ENCODE peak calls at places on chromosomes 7 and 10, in ten cellular contexts. Y is body of pancreas, T is A549, W is suprapubic skin, V is HCT116, P is heart left ventricle, U is adrenal gland, X is gastrocnemius medialis, S is tibial nerve, E is H54. K is an unnamed sample.

GRCh38 chr10:124093076-124093773 is at the start of gene CHST15:
- DNase-seq in T (peak), W (no peak), S (no peak), X (peak), Y (peak), E (peak), P (peak), V (peak), U (peak), K (no peak)

GRCh38 chr10:30166929-30167328 is 107.5 kb upstream of the JCAD start:
- DNase-seq in Y (no peak), V (no peak), T (no peak), S (no peak), X (no peak), E (no peak), U (no peak), P (no peak), W (no peak), K (no peak)

GRCh38 chr7:30738026-30738915 is 13.7 kb upstream of the INMT start:
- DNase-seq in T (no peak), X (no peak), E (no peak), V (no peak), P (no peak), W (no peak), Y (no peak), U (no peak), S (no peak), K (no peak)

GRCh38 chr10:34473174-34474059 is 341.7 kb downstream of the PARD3 start:
- DNase-seq in U (no peak), T (no peak), E (no peak), S (no peak), W (no peak), P (no peak), V (no peak), X (no peak), Y (no peak), K (no peak)

GRCh38 chr10:59337254-59337653 is 25.1 kb downstream of the FAM13C start:
- DNase-seq in U (peak), Y (peak), P (peak), S (no peak), E (no peak), X (peak), W (no peak), V (no peak), T (no peak), K (no peak)

GRCh38 chr10:82691211-82691610 is 816.2 kb downstream of the NRG3 start:
- DNase-seq in W (no peak), U (peak), X (no peak), V (no peak), P (no peak), T (no peak), E (no peak), S (no peak), Y (no peak), K (no peak)

GRCh38 chr10:116775488-116776400 is 33.4 kb upstream of the HSPA12A start:
- DNase-seq in V (no peak), E (no peak), U (no peak), Y (no peak), S (no peak), X (no peak), W (peak), P (no peak), T (no peak), K (no peak)

GRCh38 chr7:134662166-134662870 is 15.7 kb downstream of the BPGM start:
- DNase-seq in T (no peak), P (no peak), W (no peak), V (no peak), S (no peak), E (no peak), U (no peak), Y (no peak), X (no peak), K (no peak)

GRCh38 chr7:75033064-75033463 is 40.5 kb downstream of the RCC1L start:
- DNase-seq in S (no peak), Y (no peak), W (no peak), U (no peak), V (no peak), E (no peak), P (no peak), X (no peak), T (peak), K (no peak)

GRCh38 chr7:79308176-79308575 is 145.3 kb downstream of the MAGI2 start:
- DNase-seq in P (no peak), V (peak), T (peak), X (peak), U (peak), S (peak), E (no peak), Y (no peak), W (no peak), K (no peak)

GRCh38 chr7:100719523-100720319 is 547 bp upstream of the EPO start:
- DNase-seq in V (no peak), P (no peak), W (no peak), T (no peak), E (no peak), X (no peak), U (no peak), Y (no peak), S (no peak), K (no peak)

GRCh38 chr7:1532456-1533254 is 2.2 kb downstream of the MAFK start:
- DNase-seq in V (peak), E (peak), T (peak), U (peak), P (peak), W (peak), S (peak), X (peak), Y (peak), K (peak)

GRCh38 chr10:12704488-12704887 is 297.0 kb downstream of the CCDC3 start:
- DNase-seq in S (no peak), V (no peak), U (no peak), X (no peak), Y (no peak), T (no peak), P (no peak), W (no peak), E (no peak), K (no peak)

GRCh38 chr10:120580651-120581259 is 123.7 kb downstream of the PLPP4 start:
- DNase-seq in V (no peak), E (no peak), U (no peak), X (no peak), T (no peak), P (no peak), Y (peak), S (no peak), W (no peak), K (no peak)

GRCh38 chr7:2282185-2282751 is 32.0 kb downstream of the SNX8 start:
- DNase-seq in T (no peak), U (no peak), Y (no peak), P (no peak), S (no peak), X (no peak), V (no peak), W (no peak), E (no peak), K (no peak)

GRCh38 chr7:68748934-68749695 is 849.2 kb upstream of the AUTS2 start:
- DNase-seq in X (no peak), P (no peak), V (no peak), S (no peak), Y (no peak), E (no peak), U (no peak), W (no peak), T (no peak), K (no peak)

GRCh38 chr10:61612009-61612408 is 50.7 kb upstream of the CABCOCO1 start:
- DNase-seq in U (peak), W (peak), V (no peak), P (no peak), E (no peak), Y (peak), X (no peak), S (peak), T (no peak), K (no peak)

GRCh38 chr10:55374060-55374459 is 573.0 kb upstream of the PCDH15 start:
- DNase-seq in X (no peak), P (peak), E (no peak), U (peak), T (no peak), S (no peak), W (no peak), Y (no peak), V (no peak), K (no peak)

GRCh38 chr7:97104719-97105129 is 12.8 kb upstream of the SDHAF3 start:
- DNase-seq in S (peak), E (peak), W (peak), V (peak), T (peak), X (peak), U (peak), P (peak), Y (peak), K (peak)

GRCh38 chr7:71612892-71613291 is 480.9 kb downstream of the GALNT17 start:
- DNase-seq in T (no peak), U (peak), X (no peak), Y (no peak), S (peak), V (no peak), W (no peak), E (no peak), P (no peak), K (no peak)

GRCh38 chr10:86635402-86635801 is 18.9 kb upstream of the OPN4 start:
- DNase-seq in T (no peak), Y (no peak), S (no peak), E (peak), V (no peak), U (no peak), X (no peak), W (no peak), P (no peak), K (no peak)

GRCh38 chr7:44748948-44749731 is 493 bp downstream of the ZMIZ2 start:
- DNase-seq in V (no peak), U (no peak), E (no peak), S (no peak), W (no peak), P (no peak), X (no peak), Y (no peak), T (no peak), K (no peak)

GRCh38 chr7:27223941-27224590 is 18.5 kb upstream of the EVX1 start:
- DNase-seq in T (no peak), W (no peak), E (no peak), V (no peak), P (no peak), U (no peak), S (no peak), X (no peak), Y (no peak), K (no peak)

GRCh38 chr10:132124201-132124920 is 58.6 kb downstream of the JAKMIP3 start:
- DNase-seq in W (no peak), S (no peak), P (no peak), Y (no peak), T (no peak), E (no peak), V (no peak), X (no peak), U (no peak), K (no peak)

GRCh38 chr7:37796134-37796775 is 52.1 kb upstream of the NME8 start:
- DNase-seq in W (no peak), S (no peak), E (no peak), U (no peak), Y (no peak), X (no peak), T (no peak), P (no peak), V (no peak), K (no peak)

GRCh38 chr7:100556541-100556940 is 17.2 kb downstream of the SAP25 start:
- DNase-seq in U (peak), W (no peak), P (no peak), S (no peak), E (no peak), X (no peak), V (no peak), Y (no peak), T (no peak), K (no peak)

GRCh38 chr7:141533149-141533949 is 17.9 kb upstream of the AGK start:
- DNase-seq in T (peak), W (no peak), X (peak), S (peak), U (peak), V (peak), E (peak), Y (peak), P (peak), K (no peak)

GRCh38 chr10:114239117-114239993 is at the start of gene VWA2:
- DNase-seq in P (no peak), X (no peak), S (no peak), E (no peak), Y (peak), U (no peak), V (no peak), W (no peak), T (peak), K (peak)

GRCh38 chr7:81488210-81488609 is 281.6 kb downstream of the HGF start:
- DNase-seq in S (no peak), T (no peak), U (no peak), X (no peak), W (no peak), Y (no peak), P (no peak), E (no peak), V (no peak), K (no peak)

GRCh38 chr7:39624202-39624807 is 933 bp downstream of the RALA start:
- DNase-seq in Y (peak), X (no peak), V (no peak), W (no peak), S (peak), T (no peak), P (no peak), U (no peak), E (no peak), K (no peak)

DNA sequence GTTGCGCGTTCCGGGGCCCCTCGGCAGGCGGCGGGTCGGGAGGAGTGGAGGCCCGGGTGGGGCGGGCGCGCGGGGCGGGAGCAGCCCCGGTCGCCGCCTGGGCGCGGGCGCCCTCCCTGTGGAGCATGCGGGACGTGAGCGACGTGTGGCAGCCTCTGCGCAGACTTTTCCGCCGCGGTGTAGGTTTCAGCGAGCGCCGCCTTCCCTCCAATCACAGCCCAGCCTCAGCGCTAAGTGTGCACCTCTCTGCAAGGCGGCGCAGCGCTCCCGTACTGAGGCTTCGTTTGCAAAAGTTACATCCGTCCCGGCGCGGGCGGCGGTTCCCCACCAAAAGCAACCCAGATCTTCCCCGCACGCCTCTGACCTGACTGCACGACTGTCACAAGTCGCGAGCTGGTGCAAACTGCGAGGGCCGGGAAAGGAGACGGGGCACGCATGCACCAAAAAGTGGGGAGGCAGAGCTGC is 1.2 kb upstream of the PFKFB3 start:
- DNase-seq in E (peak), P (peak), Y (peak), T (peak), V (no peak), W (peak), X (peak), U (peak), S (peak), K (no peak)
- TF ChIP-seq POLR2A in E (peak), P (peak), Y (peak), T (no peak), V (no peak), W (no peak), X (peak), U (no peak), S (no peak), K (no peak)

DNA sequence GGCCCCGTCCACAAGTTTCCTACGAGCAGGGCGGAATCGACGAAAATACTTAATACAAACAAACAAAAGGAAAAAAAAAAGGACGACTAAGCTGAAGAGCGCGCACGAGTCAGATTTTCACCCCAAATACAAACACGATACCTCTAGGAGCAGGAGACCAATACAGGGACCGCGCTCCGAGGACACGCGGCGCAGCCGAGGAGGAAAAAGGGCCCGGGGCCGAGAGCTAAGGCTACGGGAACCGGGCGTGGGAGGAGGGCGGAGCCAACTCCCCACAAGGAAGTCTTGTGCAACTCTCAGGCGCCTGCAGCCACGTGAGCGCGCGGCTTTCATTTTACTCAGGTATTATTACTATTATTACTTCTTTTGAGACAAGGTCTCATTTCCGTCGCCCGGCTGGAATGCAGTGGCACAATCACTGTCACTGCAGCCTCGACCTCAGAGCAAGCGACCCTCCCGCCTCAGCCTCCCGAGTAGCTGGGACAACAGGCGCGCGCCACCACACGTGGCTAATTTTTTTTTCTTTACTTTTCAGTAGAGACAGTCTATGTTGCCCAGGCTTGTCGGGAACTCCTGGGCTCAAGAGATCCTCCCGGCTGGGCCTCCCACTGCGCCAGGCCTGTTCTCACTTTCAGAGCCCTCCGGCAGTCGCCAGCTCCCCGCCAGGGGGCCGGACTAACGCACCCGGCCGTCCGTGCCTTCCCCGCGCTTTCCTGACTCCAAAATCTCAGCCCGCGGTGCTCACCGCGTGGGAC is 1.2 kb downstream of the HNRNPF start:
- DNase-seq in U (peak), E (peak), T (peak), S (peak), P (peak), W (peak), X (peak), V (peak), Y (peak), K (peak)
- TF ChIP-seq POLR2A in U (peak), E (peak), T (peak), S (peak), P (no peak), W (no peak), X (peak), V (peak), Y (peak), K (peak)

DNA sequence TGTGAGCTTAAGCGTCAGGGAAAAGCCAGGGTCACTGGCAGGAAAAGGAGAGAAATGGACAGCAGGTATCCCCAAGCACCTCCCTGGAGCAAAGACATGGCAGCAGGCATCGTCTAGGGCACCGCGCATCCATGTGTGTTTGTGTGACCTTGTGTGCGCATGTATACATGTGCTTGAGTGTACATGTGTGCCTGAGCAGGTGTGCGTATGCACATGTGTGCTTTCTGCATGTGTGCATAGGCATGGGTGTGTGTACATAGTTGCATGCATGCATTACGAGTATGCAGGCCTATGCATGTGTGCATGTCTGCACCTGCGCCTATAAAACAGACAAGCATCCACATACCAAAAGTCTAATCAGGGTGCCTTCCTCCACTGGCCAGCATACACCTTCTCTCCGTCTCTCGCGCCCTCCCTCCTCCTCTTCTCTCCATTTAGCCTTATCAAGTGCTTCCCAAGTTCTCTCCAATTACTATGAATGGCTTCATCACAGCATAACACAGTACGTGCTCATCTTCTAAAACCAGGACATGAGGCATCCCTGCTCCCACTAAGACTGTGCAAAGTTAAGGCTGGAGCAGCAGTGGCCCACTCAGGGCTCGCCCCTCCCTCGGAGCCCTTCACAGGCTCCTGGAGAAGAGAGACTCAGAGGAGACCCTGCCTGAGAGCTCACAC is 30.6 kb downstream of the RASGEF1A start:
- DNase-seq in X (peak), Y (no peak), P (no peak), W (peak), S (no peak), U (no peak), E (no peak), V (no peak), T (no peak), K (no peak)
- TF ChIP-seq POLR2A in X (no peak), Y (no peak), P (no peak), W (no peak), S (no peak), U (no peak), E (no peak), V (no peak), T (no peak), K (no peak)

DNA sequence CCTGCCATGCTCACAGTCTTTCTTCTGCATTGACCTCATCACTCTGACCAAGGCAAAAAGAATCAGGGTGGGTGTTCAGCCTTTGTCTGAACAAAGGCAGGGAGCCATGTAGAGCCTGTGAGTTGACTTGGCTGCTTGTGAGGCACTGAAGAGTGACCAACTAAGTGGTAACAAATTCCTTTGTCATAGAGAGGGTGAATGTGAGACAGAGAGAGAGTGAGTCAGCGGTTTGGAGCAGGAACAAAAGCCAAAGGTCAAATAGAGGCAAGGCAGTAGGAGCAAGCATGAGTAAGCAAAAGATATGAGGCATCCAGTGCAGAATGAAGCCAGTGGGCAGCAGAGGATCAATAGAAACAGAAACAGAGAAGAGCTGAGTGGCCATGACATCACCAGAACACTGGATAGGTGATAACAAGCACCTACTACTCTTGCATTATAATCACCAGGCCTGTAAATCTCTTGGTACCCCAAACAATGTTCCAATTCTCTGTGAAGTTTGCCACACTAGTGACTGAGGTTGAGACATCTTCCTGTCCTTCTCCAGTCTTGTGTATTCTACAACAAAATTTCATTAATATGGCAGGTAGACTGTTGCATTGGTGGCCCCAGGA is 116.2 kb upstream of the LAMB4 start:
- DNase-seq in P (no peak), U (peak), V (peak), T (peak), X (peak), W (no peak), E (peak), Y (peak), S (no peak), K (no peak)
- TF ChIP-seq POLR2A in P (no peak), U (no peak), V (no peak), T (no peak), X (no peak), W (no peak), E (no peak), Y (no peak), S (no peak), K (no peak)

K was measured in esophagus muscularis mucosa.